ENCODE peak calls at places on chromosomes 4 and X, in eight cellular contexts. One of them, this sample, is unnamed.

GRCh38 chr4:152983774-152984411 is 47.8 kb downstream of the FHDC1 start:
- DNase-seq in fibroblast of lung: peak
- DNase-seq in DMS153: no peak
- DNase-seq in activated naive CD4-positive, alpha-beta T cell: no peak
- DNase-seq in germinal center: no peak
- DNase-seq in NCI-H2081: no peak
- DNase-seq in lung microvascular endothelial cell: no peak
- DNase-seq in nephron progenitor cell: no peak
- DNase-seq in this sample: no peak

GRCh38 chr4:94175553-94176260 is 32.0 kb upstream of the SMARCAD1 start:
- DNase-seq in fibroblast of lung: no peak
- DNase-seq in DMS153: no peak
- DNase-seq in activated naive CD4-positive, alpha-beta T cell: no peak
- DNase-seq in germinal center: no peak
- DNase-seq in NCI-H2081: no peak
- DNase-seq in lung microvascular endothelial cell: no peak
- DNase-seq in nephron progenitor cell: no peak
- DNase-seq in this sample: no peak

GRCh38 chrX:85851418-85851817 is 195.9 kb downstream of the CHM start:
- DNase-seq in fibroblast of lung: peak
- DNase-seq in DMS153: no peak
- DNase-seq in activated naive CD4-positive, alpha-beta T cell: no peak
- DNase-seq in germinal center: no peak
- DNase-seq in NCI-H2081: no peak
- DNase-seq in lung microvascular endothelial cell: peak
- DNase-seq in nephron progenitor cell: peak
- DNase-seq in this sample: no peak

GRCh38 chr4:83043801-83044407 is 8.9 kb downstream of the COPS4 start:
- DNase-seq in fibroblast of lung: peak
- DNase-seq in DMS153: no peak
- DNase-seq in activated naive CD4-positive, alpha-beta T cell: no peak
- DNase-seq in germinal center: no peak
- DNase-seq in NCI-H2081: no peak
- DNase-seq in lung microvascular endothelial cell: no peak
- DNase-seq in nephron progenitor cell: no peak
- DNase-seq in this sample: no peak

GRCh38 chr4:2700031-2700430 is 56.1 kb downstream of the TNIP2 start:
- DNase-seq in fibroblast of lung: no peak
- DNase-seq in DMS153: no peak
- DNase-seq in activated naive CD4-positive, alpha-beta T cell: no peak
- DNase-seq in germinal center: no peak
- DNase-seq in NCI-H2081: no peak
- DNase-seq in lung microvascular endothelial cell: no peak
- DNase-seq in nephron progenitor cell: no peak
- DNase-seq in this sample: no peak

GRCh38 chrX:107721318-107721717 is 54.3 kb downstream of the TSC22D3 start:
- DNase-seq in fibroblast of lung: no peak
- DNase-seq in DMS153: no peak
- DNase-seq in activated naive CD4-positive, alpha-beta T cell: no peak
- DNase-seq in germinal center: peak
- DNase-seq in NCI-H2081: no peak
- DNase-seq in lung microvascular endothelial cell: no peak
- DNase-seq in nephron progenitor cell: no peak
- DNase-seq in this sample: peak

GRCh38 chr4:1204828-1205591 is 32.6 kb upstream of the SPON2 start:
- DNase-seq in fibroblast of lung: no peak
- DNase-seq in DMS153: no peak
- DNase-seq in activated naive CD4-positive, alpha-beta T cell: no peak
- DNase-seq in germinal center: no peak
- DNase-seq in NCI-H2081: no peak
- DNase-seq in lung microvascular endothelial cell: no peak
- DNase-seq in nephron progenitor cell: no peak
- DNase-seq in this sample: no peak

GRCh38 chrX:153781428-153782047 is 697 bp downstream of the SRPK3 start:
- DNase-seq in fibroblast of lung: no peak
- DNase-seq in DMS153: peak
- DNase-seq in activated naive CD4-positive, alpha-beta T cell: no peak
- DNase-seq in germinal center: no peak
- DNase-seq in NCI-H2081: peak
- DNase-seq in lung microvascular endothelial cell: no peak
- DNase-seq in nephron progenitor cell: no peak
- DNase-seq in this sample: no peak

GRCh38 chr4:10173039-10173753 is 56.6 kb upstream of the WDR1 start:
- DNase-seq in fibroblast of lung: peak
- DNase-seq in DMS153: no peak
- DNase-seq in activated naive CD4-positive, alpha-beta T cell: no peak
- DNase-seq in germinal center: no peak
- DNase-seq in NCI-H2081: no peak
- DNase-seq in lung microvascular endothelial cell: peak
- DNase-seq in nephron progenitor cell: no peak
- DNase-seq in this sample: no peak

GRCh38 chrX:443676-444210 is 57.0 kb upstream of the PPP2R3B start:
- DNase-seq in fibroblast of lung: no peak
- DNase-seq in DMS153: no peak
- DNase-seq in activated naive CD4-positive, alpha-beta T cell: no peak
- DNase-seq in germinal center: no peak
- DNase-seq in NCI-H2081: no peak
- DNase-seq in lung microvascular endothelial cell: no peak
- DNase-seq in nephron progenitor cell: no peak
- DNase-seq in this sample: no peak

GRCh38 chrX:133053854-133054565 is 42.9 kb downstream of the USP26 start:
- DNase-seq in fibroblast of lung: peak
- DNase-seq in DMS153: no peak
- DNase-seq in activated naive CD4-positive, alpha-beta T cell: no peak
- DNase-seq in germinal center: no peak
- DNase-seq in NCI-H2081: no peak
- DNase-seq in lung microvascular endothelial cell: no peak
- DNase-seq in nephron progenitor cell: no peak
- DNase-seq in this sample: no peak

GRCh38 chr4:6687947-6688878 is 5.5 kb upstream of the S100P start:
- DNase-seq in fibroblast of lung: no peak
- DNase-seq in DMS153: no peak
- DNase-seq in activated naive CD4-positive, alpha-beta T cell: no peak
- DNase-seq in germinal center: no peak
- DNase-seq in NCI-H2081: no peak
- DNase-seq in lung microvascular endothelial cell: no peak
- DNase-seq in nephron progenitor cell: no peak
- DNase-seq in this sample: no peak

GRCh38 chrX:31706456-31706855 is 634.6 kb upstream of the FTHL17 start:
- DNase-seq in fibroblast of lung: no peak
- DNase-seq in DMS153: no peak
- DNase-seq in activated naive CD4-positive, alpha-beta T cell: no peak
- DNase-seq in germinal center: no peak
- DNase-seq in NCI-H2081: no peak
- DNase-seq in lung microvascular endothelial cell: no peak
- DNase-seq in nephron progenitor cell: no peak
- DNase-seq in this sample: no peak

GRCh38 chr4:137968956-137969709 is 273.0 kb downstream of the SLC7A11 start:
- DNase-seq in fibroblast of lung: peak
- DNase-seq in DMS153: no peak
- DNase-seq in activated naive CD4-positive, alpha-beta T cell: no peak
- DNase-seq in germinal center: no peak
- DNase-seq in NCI-H2081: no peak
- DNase-seq in lung microvascular endothelial cell: no peak
- DNase-seq in nephron progenitor cell: no peak
- DNase-seq in this sample: no peak

GRCh38 chr4:183848762-183849161 is 56.3 kb upstream of the STOX2 start:
- DNase-seq in fibroblast of lung: no peak
- DNase-seq in DMS153: no peak
- DNase-seq in activated naive CD4-positive, alpha-beta T cell: no peak
- DNase-seq in germinal center: no peak
- DNase-seq in NCI-H2081: no peak
- DNase-seq in lung microvascular endothelial cell: no peak
- DNase-seq in nephron progenitor cell: no peak
- DNase-seq in this sample: no peak

GRCh38 chr4:954211-955020 is 19.0 kb downstream of the DGKQ start:
- DNase-seq in fibroblast of lung: no peak
- DNase-seq in DMS153: no peak
- DNase-seq in activated naive CD4-positive, alpha-beta T cell: no peak
- DNase-seq in germinal center: no peak
- DNase-seq in NCI-H2081: no peak
- DNase-seq in lung microvascular endothelial cell: no peak
- DNase-seq in nephron progenitor cell: no peak
- DNase-seq in this sample: no peak

GRCh38 chr4:102759835-102760644 is 728 bp downstream of the MANBA start:
- DNase-seq in fibroblast of lung: peak
- DNase-seq in DMS153: no peak
- DNase-seq in activated naive CD4-positive, alpha-beta T cell: no peak
- DNase-seq in germinal center: peak
- DNase-seq in NCI-H2081: no peak
- DNase-seq in lung microvascular endothelial cell: peak
- DNase-seq in nephron progenitor cell: peak
- DNase-seq in this sample: peak

GRCh38 chr4:75848891-75849290 is 53.4 kb downstream of the PPEF2 start:
- DNase-seq in fibroblast of lung: no peak
- DNase-seq in DMS153: no peak
- DNase-seq in activated naive CD4-positive, alpha-beta T cell: no peak
- DNase-seq in germinal center: no peak
- DNase-seq in NCI-H2081: no peak
- DNase-seq in lung microvascular endothelial cell: peak
- DNase-seq in nephron progenitor cell: no peak
- DNase-seq in this sample: no peak

GRCh38 chrX:76026292-76026691 is 146.6 kb upstream of the PBDC1 start:
- DNase-seq in fibroblast of lung: no peak
- DNase-seq in DMS153: no peak
- DNase-seq in activated naive CD4-positive, alpha-beta T cell: no peak
- DNase-seq in germinal center: no peak
- DNase-seq in NCI-H2081: no peak
- DNase-seq in lung microvascular endothelial cell: no peak
- DNase-seq in nephron progenitor cell: no peak
- DNase-seq in this sample: no peak

GRCh38 chr4:48103483-48104139 is 30.4 kb downstream of the TXK start:
- DNase-seq in fibroblast of lung: no peak
- DNase-seq in DMS153: no peak
- DNase-seq in activated naive CD4-positive, alpha-beta T cell: no peak
- DNase-seq in germinal center: no peak
- DNase-seq in NCI-H2081: no peak
- DNase-seq in lung microvascular endothelial cell: no peak
- DNase-seq in nephron progenitor cell: no peak
- DNase-seq in this sample: no peak

This sample was measured in OCI-LY7.